ENCODE peak calls at places on chromosomes 3 and 15, in nine cellular contexts. F, E, M, V, W, G, N, A and O are unnamed samples. For H3K4me1 and H3K36me3, the result is how much of the 10 kb centered on the place peaks cover.

GRCh38 chr15:34794590-34795206 is 651 bp downstream of the ACTC1 start:
- DNase-seq in G (no peak), W (no peak), M (no peak), N (no peak), F (no peak), E (no peak), V (no peak), A (no peak), O (no peak)

GRCh38 chr3:104548401-104548800 is 818.3 kb upstream of the ALCAM start:
- DNase-seq in E (no peak), A (no peak), W (no peak), F (no peak), V (no peak), N (no peak), M (no peak), G (no peak), O (no peak)

GRCh38 chr15:55907797-55908196 is 85.6 kb downstream of the NEDD4 start:
- DNase-seq in V (no peak), A (no peak), G (no peak), F (no peak), N (no peak), E (peak), M (no peak), W (no peak), O (no peak)

GRCh38 chr15:72116680-72117447 is 1.1 kb downstream of the MYO9A start:
- DNase-seq in A (no peak), M (peak), W (no peak), F (peak), V (no peak), N (peak), G (peak), E (no peak), O (peak)

GRCh38 chr3:41198046-41198445 is 1.3 kb upstream of the CTNNB1 start:
- DNase-seq in M (no peak), F (no peak), E (no peak), A (no peak), G (no peak), V (no peak), W (no peak), N (no peak), O (no peak)

GRCh38 chr3:143127801-143128200 is 8.2 kb downstream of the CHST2 start:
- DNase-seq in W (no peak), G (no peak), M (no peak), A (no peak), F (no peak), V (no peak), E (no peak), N (no peak), O (no peak)

GRCh38 chr15:38059665-38060064 is 125.2 kb downstream of the TMCO5A start:
- DNase-seq in M (no peak), G (no peak), A (no peak), E (no peak), W (no peak), V (no peak), F (no peak), N (no peak), O (no peak)

GRCh38 chr3:185631508-185632206 is 45.6 kb downstream of the SENP2 start:
- DNase-seq in W (no peak), V (no peak), N (no peak), E (peak), M (peak), G (no peak), A (no peak), F (no peak), O (no peak)

GRCh38 chr3:181727122-181728036 is 15.7 kb downstream of the SOX2 start:
- DNase-seq in V (no peak), G (no peak), N (no peak), F (no peak), A (no peak), W (peak), E (no peak), M (no peak), O (no peak)

GRCh38 chr3:149726716-149727407 is 25.4 kb downstream of the COMMD2 start:
- DNase-seq in E (no peak), A (no peak), V (peak), G (no peak), N (no peak), W (no peak), F (no peak), M (no peak), O (no peak)

GRCh38 chr3:183185696-183186095 is 23.2 kb upstream of the LAMP3 start:
- DNase-seq in F (no peak), G (no peak), E (no peak), V (peak), N (no peak), M (no peak), A (no peak), W (no peak), O (no peak)

GRCh38 chr3:39332525-39332924 is 3.0 kb downstream of the CCR8 start:
- DNase-seq in W (no peak), V (no peak), A (no peak), N (no peak), M (no peak), E (no peak), G (no peak), F (no peak), O (no peak)

GRCh38 chr15:32855942-32856341 is 138.1 kb downstream of the GREM1 start:
- DNase-seq in A (no peak), W (no peak), F (no peak), M (no peak), V (no peak), N (no peak), G (no peak), E (no peak), O (no peak)

GRCh38 chr3:171223396-171223795 is 196.9 kb upstream of the SLC2A2 start:
- DNase-seq in G (no peak), A (no peak), W (no peak), F (no peak), E (no peak), M (no peak), N (no peak), V (no peak), O (no peak)

GRCh38 chr15:94912760-94913159 is 681.4 kb downstream of the MCTP2 start:
- DNase-seq in E (no peak), F (no peak), G (no peak), N (no peak), V (no peak), A (no peak), M (no peak), W (no peak), O (no peak)

GRCh38 chr3:157327018-157327417 is 109.6 kb upstream of the PTX3 start:
- DNase-seq in A (no peak), W (no peak), M (no peak), V (no peak), F (no peak), G (no peak), E (no peak), N (no peak), O (no peak)

GRCh38 chr3:146542179-146542578 is 2.2 kb downstream of the PLSCR1 start:
- DNase-seq in V (no peak), G (no peak), E (no peak), A (no peak), M (no peak), F (no peak), N (no peak), W (no peak), O (no peak)
- TF ChIP-seq EP300 in V (no peak), G (peak), E (no peak), A (no peak), M (no peak), F (no peak), N (no peak), W (no peak), O (no peak)

DNA sequence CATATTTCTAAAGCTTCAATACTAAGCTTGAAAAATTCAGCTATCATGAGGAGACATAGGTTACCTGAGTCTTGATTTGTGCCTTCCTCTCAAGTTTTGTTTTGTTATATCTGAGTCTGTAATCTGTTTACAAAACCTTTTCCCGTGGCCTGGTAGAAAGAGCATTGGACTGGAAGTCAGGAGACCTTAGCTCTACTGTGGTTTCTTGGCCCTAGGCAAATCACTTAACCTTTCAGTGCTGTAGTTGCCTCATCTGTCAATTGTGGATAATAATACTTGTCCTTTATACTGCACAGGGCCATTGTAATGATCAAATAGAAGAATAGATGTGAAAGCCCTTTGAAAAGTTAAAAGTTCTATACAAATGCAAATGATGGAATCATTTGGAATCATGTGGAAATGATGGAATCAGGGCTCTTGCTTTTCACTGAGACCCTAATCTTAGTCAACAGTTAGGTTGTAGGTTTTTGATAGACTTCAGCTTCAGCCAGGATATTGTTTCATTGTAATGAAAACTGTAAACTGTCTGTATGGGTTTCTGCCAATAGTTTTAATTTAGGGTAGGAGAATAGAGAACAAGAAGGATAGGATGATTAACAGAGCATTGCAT is 21.6 kb downstream of the MAP2K5 start:
- DNase-seq in G (no peak), E (no peak), W (no peak), N (no peak), M (no peak), F (no peak), V (no peak), A (no peak), O (no peak)
- H3K4me1 ChIP-seq in G (under half), E (under half), W (under half), N (under half), M (under half), F (under half), V (under half), A (under half), O (under half)

GRCh38 chr15:39585394-39585841 is 4.5 kb downstream of the THBS1 start:
- DNase-seq in N (peak), V (no peak), E (no peak), W (no peak), M (no peak), F (no peak), A (no peak), G (no peak), O (no peak)
- H3K36me3 ChIP-seq in N (under half), V (under half), E (half or more), W (half or more), M (under half), F (under half), A (half or more), G (half or more), O (half or more)

DNA sequence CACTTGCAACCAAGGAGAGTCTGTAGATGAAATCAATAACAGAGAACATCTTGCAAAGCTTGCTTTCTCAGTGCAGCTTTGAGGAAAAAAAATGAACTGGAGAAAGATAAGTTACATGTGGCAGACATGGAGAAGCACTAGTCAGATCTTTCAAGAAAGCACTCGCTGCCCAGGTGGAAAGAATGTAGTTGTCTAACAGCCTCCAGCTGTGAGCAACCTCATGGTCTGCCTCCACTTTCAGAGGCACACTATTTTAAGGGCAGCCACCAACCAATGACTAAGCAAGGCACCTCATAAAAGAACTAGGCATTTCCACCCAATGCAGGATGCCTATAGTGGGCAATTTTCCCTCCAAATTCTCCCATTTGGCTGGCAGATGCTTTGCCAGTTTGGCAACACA is 125.4 kb upstream of the CPNE4 start:
- DNase-seq in V (no peak), G (no peak), W (no peak), F (no peak), A (no peak), M (no peak), N (no peak), E (no peak), O (no peak)
- TF ChIP-seq EP300 in V (no peak), G (no peak), W (no peak), F (no peak), A (no peak), M (no peak), N (no peak), E (no peak), O (no peak)

GRCh38 chr3:15630646-15631350 is 29.3 kb downstream of the BTD start:
- DNase-seq in G (no peak), W (no peak), V (no peak), E (peak), A (no peak), F (no peak), M (no peak), N (no peak), O (no peak)
- H3K4me1 ChIP-seq in G (under half), W (under half), V (under half), E (under half), A (half or more), F (under half), M (under half), N (under half), O (under half)

GRCh38 chr3:44568561-44568960 is 13.6 kb downstream of the ZKSCAN7 start:
- DNase-seq in W (no peak), V (no peak), M (no peak), N (no peak), F (no peak), A (no peak), G (no peak), E (no peak), O (no peak)
- H3K36me3 ChIP-seq in W (half or more), V (under half), M (under half), N (under half), F (under half), A (half or more), G (half or more), E (half or more), O (under half)

GRCh38 chr15:29093065-29093435 is 176.6 kb downstream of the NSMCE3 start:
- DNase-seq in A (no peak), M (no peak), V (no peak), N (no peak), E (no peak), W (no peak), F (no peak), G (no peak), O (peak)

GRCh38 chr15:29092376-29093064 is 177.1 kb downstream of the NSMCE3 start:
- DNase-seq in G (no peak), F (no peak), W (no peak), M (no peak), E (no peak), V (no peak), A (no peak), N (no peak), O (peak)

GRCh38 chr15:29094711-29095110 is 174.9 kb downstream of the NSMCE3 start:
- DNase-seq in F (no peak), A (no peak), E (no peak), N (no peak), M (no peak), G (no peak), W (no peak), V (no peak), O (no peak)

GRCh38 chr15:29095746-29096145 is 173.9 kb downstream of the NSMCE3 start:
- DNase-seq in W (no peak), F (no peak), N (no peak), M (no peak), E (no peak), V (no peak), G (no peak), A (no peak), O (peak)

DNA sequence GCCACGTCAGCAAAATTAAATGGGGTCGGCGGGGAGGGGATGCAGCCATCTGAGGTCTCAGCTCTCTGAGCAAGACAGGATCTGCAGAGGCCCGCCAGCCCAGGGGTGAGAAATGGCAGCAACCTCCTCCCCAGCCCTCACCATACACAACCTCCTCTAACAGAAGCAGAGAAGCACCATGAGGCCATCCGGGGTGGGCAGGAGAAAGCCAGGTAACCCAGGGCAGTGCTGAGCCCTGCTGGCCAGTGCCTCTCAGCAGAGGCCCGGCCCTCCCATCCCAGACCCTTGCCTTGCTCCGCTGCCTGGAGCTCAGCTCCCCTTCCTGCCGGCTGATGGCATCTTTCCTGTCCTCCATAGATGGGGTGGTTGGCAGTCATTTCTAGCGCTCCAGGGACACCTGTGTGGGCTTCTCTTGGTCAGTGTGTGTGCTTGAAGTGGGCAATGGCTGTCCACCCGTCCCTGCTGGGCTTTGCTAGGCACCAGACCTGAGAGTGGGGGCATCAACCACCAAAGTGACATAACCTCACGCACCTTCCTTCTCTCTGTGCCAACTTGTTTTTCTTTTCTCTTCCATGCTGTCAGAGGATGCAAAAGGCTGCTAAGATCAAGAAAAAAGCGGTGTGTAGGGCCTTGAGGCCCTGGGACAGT is 175.8 kb downstream of the NSMCE3 start:
- DNase-seq in N (no peak), W (no peak), F (no peak), G (no peak), A (no peak), V (no peak), M (no peak), E (no peak), O (peak)
- TF ChIP-seq EP300 in N (no peak), W (no peak), F (no peak), G (no peak), A (no peak), V (no peak), M (no peak), E (no peak), O (no peak)

DNA sequence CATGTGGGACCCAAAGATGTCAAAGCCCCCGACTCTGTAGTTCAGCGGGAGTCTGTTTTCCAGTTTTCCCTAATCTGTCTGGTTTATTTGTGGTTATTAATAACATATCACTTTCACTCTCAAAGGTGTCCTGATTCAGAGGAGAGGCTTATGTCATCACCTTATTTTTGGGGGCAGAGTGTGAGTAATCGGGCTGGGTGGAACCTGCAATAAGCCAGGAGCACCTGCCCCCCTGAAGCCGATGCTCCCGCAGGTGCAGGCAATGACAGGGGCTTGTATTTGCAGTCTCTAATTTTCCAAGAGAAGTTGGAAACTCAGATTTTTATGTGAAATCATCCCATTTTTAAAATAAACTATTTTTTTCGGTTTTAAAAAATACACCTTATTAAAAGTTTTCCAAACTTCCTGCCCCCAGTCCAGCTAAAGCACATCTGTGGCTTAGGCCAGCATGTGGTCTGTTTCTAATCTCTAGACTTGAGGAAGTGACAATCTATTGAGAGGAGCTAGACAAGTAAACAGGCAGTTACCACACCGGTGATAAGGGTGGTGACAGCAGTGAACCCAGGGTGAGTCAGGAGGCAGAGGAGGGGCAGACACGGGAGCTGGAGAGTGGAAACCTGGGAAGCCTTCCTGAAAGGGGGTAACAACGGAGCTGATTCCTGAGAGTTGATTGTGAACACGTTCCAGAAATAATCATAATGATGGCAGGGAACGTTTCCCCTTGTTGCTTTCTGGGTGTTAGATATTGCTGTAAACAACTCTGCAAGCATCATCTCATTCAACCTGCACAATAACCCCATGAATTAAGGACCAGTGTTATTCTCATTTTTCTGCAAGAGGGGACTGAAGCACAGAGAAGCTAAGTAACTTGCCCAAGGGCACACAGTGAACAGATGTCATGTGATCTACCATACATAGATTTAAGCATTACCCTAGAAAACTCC is 37.3 kb downstream of the BHLHE40 start:
- DNase-seq in N (peak), E (no peak), G (no peak), A (no peak), W (peak), M (no peak), F (peak), V (no peak), O (no peak)
- H3K4me1 ChIP-seq in N (under half), E (under half), G (under half), A (under half), W (under half), M (under half), F (half or more), V (under half), O (under half)

GRCh38 chr3:4645468-4645867 is 152.3 kb downstream of the ITPR1 start:
- DNase-seq in M (no peak), W (no peak), V (no peak), N (no peak), E (no peak), A (no peak), F (no peak), G (no peak), O (no peak)
- H3K36me3 ChIP-seq in M (under half), W (half or more), V (under half), N (under half), E (under half), A (half or more), F (under half), G (half or more), O (under half)